ENCODE peak calls at places on chromosome 5, in seven cellular contexts. One of them, this sample, is unnamed. For H3K27me3 and H3K36me3, the result is how much of the 10 kb centered on the place peaks cover.

GRCh38 chr5:156411-157072 is 34.8 kb upstream of the LRRC14B start:
- DNase-seq in sigmoid colon: peak
- DNase-seq in psoas muscle: no peak
- DNase-seq in neural progenitor cell: no peak
- DNase-seq in HCT116: no peak
- DNase-seq in Peyer's patch: peak
- DNase-seq in HepG2: no peak
- DNase-seq in this sample: no peak

GRCh38 chr5:17156463-17156862 is 61.0 kb upstream of the BASP1 start:
- DNase-seq in psoas muscle: no peak
- DNase-seq in Peyer's patch: no peak
- DNase-seq in neural progenitor cell: no peak
- DNase-seq in HCT116: no peak
- DNase-seq in HepG2: no peak
- DNase-seq in sigmoid colon: no peak
- DNase-seq in this sample: no peak

GRCh38 chr5:43078956-43079355 is 38.8 kb upstream of the ANXA2R start:
- DNase-seq in neural progenitor cell: no peak
- DNase-seq in HCT116: no peak
- DNase-seq in HepG2: no peak
- DNase-seq in sigmoid colon: no peak
- DNase-seq in Peyer's patch: no peak
- DNase-seq in psoas muscle: no peak
- DNase-seq in this sample: peak

GRCh38 chr5:134053840-134054338 is 49.1 kb upstream of the VDAC1 start:
- DNase-seq in HepG2: no peak
- DNase-seq in psoas muscle: no peak
- DNase-seq in sigmoid colon: no peak
- DNase-seq in neural progenitor cell: no peak
- DNase-seq in Peyer's patch: peak
- DNase-seq in HCT116: peak
- DNase-seq in this sample: no peak

GRCh38 chr5:38547257-38547656 is 9.2 kb downstream of the LIFR start:
- DNase-seq in neural progenitor cell: no peak
- DNase-seq in Peyer's patch: no peak
- DNase-seq in HepG2: no peak
- DNase-seq in sigmoid colon: no peak
- DNase-seq in HCT116: no peak
- DNase-seq in psoas muscle: no peak
- DNase-seq in this sample: no peak

GRCh38 chr5:98735806-98736507 is 37.5 kb upstream of the RGMB start:
- DNase-seq in HCT116: no peak
- DNase-seq in psoas muscle: no peak
- DNase-seq in HepG2: no peak
- DNase-seq in Peyer's patch: no peak
- DNase-seq in neural progenitor cell: no peak
- DNase-seq in sigmoid colon: no peak
- DNase-seq in this sample: peak

GRCh38 chr5:77065256-77065655 is 21.8 kb downstream of the ZBED3 start:
- DNase-seq in neural progenitor cell: no peak
- DNase-seq in HepG2: no peak
- DNase-seq in HCT116: no peak
- DNase-seq in psoas muscle: no peak
- DNase-seq in sigmoid colon: no peak
- DNase-seq in Peyer's patch: no peak
- DNase-seq in this sample: no peak

GRCh38 chr5:159199225-159199624 is 10.1 kb downstream of the RNF145 start:
- DNase-seq in neural progenitor cell: no peak
- DNase-seq in HCT116: no peak
- DNase-seq in Peyer's patch: no peak
- DNase-seq in HepG2: no peak
- DNase-seq in sigmoid colon: no peak
- DNase-seq in psoas muscle: no peak
- DNase-seq in this sample: no peak

GRCh38 chr5:56328753-56329560 is 95.8 kb upstream of the ANKRD55 start:
- DNase-seq in sigmoid colon: no peak
- DNase-seq in HepG2: peak
- DNase-seq in HCT116: no peak
- DNase-seq in Peyer's patch: no peak
- DNase-seq in psoas muscle: no peak
- DNase-seq in neural progenitor cell: no peak
- DNase-seq in this sample: no peak

GRCh38 chr5:121429761-121430160 is 421.9 kb upstream of the FTMT start:
- DNase-seq in HCT116: no peak
- DNase-seq in sigmoid colon: no peak
- DNase-seq in HepG2: no peak
- DNase-seq in psoas muscle: no peak
- DNase-seq in Peyer's patch: no peak
- DNase-seq in neural progenitor cell: no peak
- DNase-seq in this sample: no peak

GRCh38 chr5:54745599-54745998 is 228.0 kb downstream of the SNX18 start:
- DNase-seq in Peyer's patch: no peak
- DNase-seq in psoas muscle: no peak
- DNase-seq in HCT116: no peak
- DNase-seq in HepG2: no peak
- DNase-seq in neural progenitor cell: no peak
- DNase-seq in sigmoid colon: no peak
- DNase-seq in this sample: no peak

GRCh38 chr5:35478856-35479682 is 138.6 kb upstream of the SPEF2 start:
- DNase-seq in HCT116: no peak
- DNase-seq in HepG2: peak
- DNase-seq in Peyer's patch: no peak
- DNase-seq in neural progenitor cell: no peak
- DNase-seq in sigmoid colon: no peak
- DNase-seq in psoas muscle: no peak
- DNase-seq in this sample: peak

GRCh38 chr5:1897386-1897785 is 14.7 kb upstream of the IRX4 start:
- DNase-seq in HepG2: no peak
- DNase-seq in Peyer's patch: no peak
- DNase-seq in psoas muscle: peak
- DNase-seq in HCT116: no peak
- DNase-seq in sigmoid colon: no peak
- DNase-seq in neural progenitor cell: no peak
- DNase-seq in this sample: no peak
- H3K27me3 ChIP-seq in HepG2: under half
- H3K27me3 ChIP-seq in Peyer's patch: under half
- H3K27me3 ChIP-seq in psoas muscle: under half
- H3K27me3 ChIP-seq in HCT116: under half
- H3K27me3 ChIP-seq in sigmoid colon: under half
- H3K27me3 ChIP-seq in neural progenitor cell: under half
- H3K27me3 ChIP-seq in this sample: under half

DNA sequence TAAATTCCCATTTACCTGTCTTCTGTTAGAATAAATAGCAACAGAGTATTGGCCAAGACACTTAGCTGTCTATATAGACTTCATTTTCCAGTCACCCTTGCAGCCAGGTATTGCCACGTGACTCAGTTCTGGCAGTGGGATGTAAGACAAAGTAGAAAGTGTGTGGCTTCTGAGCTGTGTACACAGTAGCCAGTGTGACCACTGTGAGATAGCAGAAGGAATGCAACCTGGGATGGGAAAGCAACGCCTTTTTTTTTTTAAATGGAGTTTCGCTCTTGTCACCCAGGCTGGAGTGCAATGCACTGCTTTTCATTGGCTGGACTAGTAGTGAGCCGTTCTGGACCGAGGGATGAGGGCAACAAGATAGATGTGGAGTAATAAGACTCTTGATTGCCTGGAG is 64.5 kb upstream of the UBTD2 start:
- DNase-seq in psoas muscle: no peak
- DNase-seq in HepG2: no peak
- DNase-seq in sigmoid colon: no peak
- DNase-seq in HCT116: no peak
- DNase-seq in Peyer's patch: no peak
- DNase-seq in neural progenitor cell: no peak
- DNase-seq in this sample: no peak
- H3K36me3 ChIP-seq in psoas muscle: under half
- H3K36me3 ChIP-seq in HepG2: under half
- H3K36me3 ChIP-seq in sigmoid colon: half or more
- H3K36me3 ChIP-seq in HCT116: under half
- H3K36me3 ChIP-seq in Peyer's patch: under half
- H3K36me3 ChIP-seq in neural progenitor cell: under half
- H3K36me3 ChIP-seq in this sample: under half

GRCh38 chr5:52791366-52791765 is 3.6 kb downstream of the ITGA1 start:
- DNase-seq in HepG2: no peak
- DNase-seq in HCT116: no peak
- DNase-seq in neural progenitor cell: no peak
- DNase-seq in sigmoid colon: no peak
- DNase-seq in Peyer's patch: no peak
- DNase-seq in psoas muscle: no peak
- DNase-seq in this sample: no peak

GRCh38 chr5:52787600-52788504 is at the start of the genes ITGA1 and PELO:
- DNase-seq in psoas muscle: peak
- DNase-seq in HepG2: peak
- DNase-seq in HCT116: peak
- DNase-seq in sigmoid colon: peak
- DNase-seq in Peyer's patch: peak
- DNase-seq in neural progenitor cell: peak
- DNase-seq in this sample: no peak

GRCh38 chr5:52788505-52788821 is 747 bp downstream of the ITGA1 start:
- DNase-seq in psoas muscle: no peak
- DNase-seq in neural progenitor cell: no peak
- DNase-seq in HepG2: no peak
- DNase-seq in Peyer's patch: no peak
- DNase-seq in HCT116: no peak
- DNase-seq in sigmoid colon: no peak
- DNase-seq in this sample: no peak

GRCh38 chr5:52789867-52790266 is 2.2 kb downstream of the ITGA1 start:
- DNase-seq in sigmoid colon: no peak
- DNase-seq in neural progenitor cell: no peak
- DNase-seq in HCT116: no peak
- DNase-seq in HepG2: no peak
- DNase-seq in Peyer's patch: no peak
- DNase-seq in psoas muscle: no peak
- DNase-seq in this sample: no peak

GRCh38 chr5:52789378-52789777 is 1.7 kb downstream of the ITGA1 start:
- DNase-seq in psoas muscle: no peak
- DNase-seq in sigmoid colon: no peak
- DNase-seq in neural progenitor cell: no peak
- DNase-seq in Peyer's patch: no peak
- DNase-seq in HCT116: no peak
- DNase-seq in HepG2: peak
- DNase-seq in this sample: no peak
- H3K4me3 ChIP-seq in psoas muscle: peak
- H3K4me3 ChIP-seq in sigmoid colon: peak
- H3K4me3 ChIP-seq in neural progenitor cell: no peak
- H3K4me3 ChIP-seq in Peyer's patch: peak
- H3K4me3 ChIP-seq in HCT116: no peak
- H3K4me3 ChIP-seq in HepG2: peak
- H3K4me3 ChIP-seq in this sample: peak

DNA sequence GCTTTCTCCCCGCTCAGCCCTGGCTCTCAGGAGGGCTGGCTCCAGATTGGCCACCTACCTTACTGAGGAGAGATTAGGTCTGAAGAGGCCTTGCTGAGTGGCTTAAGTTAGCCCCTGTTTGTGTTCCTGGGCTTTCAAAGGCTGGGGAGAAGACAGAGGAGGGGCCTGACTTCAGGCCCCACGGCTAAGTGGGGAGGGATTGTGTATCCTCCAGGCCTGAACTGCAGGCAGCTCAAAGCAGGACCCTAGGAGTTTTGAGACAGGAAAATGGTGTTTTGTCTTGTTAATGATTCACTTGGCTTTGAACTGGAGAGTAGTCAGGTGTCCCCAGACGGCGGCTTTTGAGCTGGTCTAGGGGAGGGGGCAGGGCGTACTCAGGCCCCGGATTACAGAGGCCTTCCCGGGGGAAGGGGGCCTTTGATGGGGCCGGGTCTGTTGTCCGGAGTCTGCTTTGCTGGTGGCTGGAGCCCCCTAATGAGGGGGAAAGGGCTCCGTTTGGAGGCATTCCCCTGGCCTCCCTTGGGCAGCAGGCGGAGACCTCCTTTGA is 162.0 kb upstream of the SMIM23 start:
- DNase-seq in psoas muscle: no peak
- DNase-seq in HCT116: no peak
- DNase-seq in Peyer's patch: no peak
- DNase-seq in neural progenitor cell: peak
- DNase-seq in HepG2: peak
- DNase-seq in sigmoid colon: peak
- DNase-seq in this sample: no peak
- H3K27me3 ChIP-seq in psoas muscle: under half
- H3K27me3 ChIP-seq in HCT116: under half
- H3K27me3 ChIP-seq in Peyer's patch: under half
- H3K27me3 ChIP-seq in neural progenitor cell: half or more
- H3K27me3 ChIP-seq in HepG2: under half
- H3K27me3 ChIP-seq in sigmoid colon: under half
- H3K27me3 ChIP-seq in this sample: under half

DNA sequence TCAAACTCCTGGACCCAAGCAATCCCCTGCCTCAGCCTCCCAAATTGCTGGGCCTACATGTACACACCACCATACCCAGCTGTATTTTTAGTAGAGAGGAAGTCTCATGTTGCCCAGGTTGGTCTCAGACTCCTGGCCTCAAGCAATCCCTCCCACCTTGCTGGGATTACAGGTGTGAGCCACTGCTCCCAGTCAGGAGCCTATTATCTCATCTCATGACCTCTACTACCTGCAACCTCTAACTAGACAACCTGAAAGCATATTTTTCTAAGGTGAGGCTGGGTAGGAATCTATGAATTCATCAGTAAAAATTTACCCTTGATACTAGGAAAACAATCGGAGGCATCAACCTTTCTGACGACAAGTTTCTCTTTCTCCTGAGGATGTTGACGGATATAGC is 10.0 kb downstream of the FAM13B start:
- DNase-seq in sigmoid colon: no peak
- DNase-seq in HCT116: no peak
- DNase-seq in neural progenitor cell: no peak
- DNase-seq in Peyer's patch: no peak
- DNase-seq in psoas muscle: no peak
- DNase-seq in HepG2: no peak
- DNase-seq in this sample: no peak
- H3K36me3 ChIP-seq in sigmoid colon: under half
- H3K36me3 ChIP-seq in HCT116: under half
- H3K36me3 ChIP-seq in neural progenitor cell: under half
- H3K36me3 ChIP-seq in Peyer's patch: under half
- H3K36me3 ChIP-seq in psoas muscle: under half
- H3K36me3 ChIP-seq in HepG2: under half
- H3K36me3 ChIP-seq in this sample: under half

This sample was measured in BJ.